ENCODE peak calls at places on chromosomes 12 and 14, in four cellular contexts. H is left cardiac atrium, A is posterior vena cava, I is substantia nigra. X is an unnamed sample.

GRCh38 chr14:52701223-52701622 is 5.8 kb upstream of the PSMC6 start:
- DNase-seq in H (no peak), I (no peak), A (no peak), X (no peak)

GRCh38 chr14:74616507-74616906 is 4.5 kb upstream of the LTBP2 start:
- DNase-seq in A (no peak), H (peak; percentile 60), I (no peak), X (no peak)

GRCh38 chr12:52171950-52172512 is 19.8 kb downstream of the KRT80 start:
- DNase-seq in H (no peak), I (no peak), A (no peak), X (no peak)

GRCh38 chr12:121711925-121712461 is 559 bp upstream of the TMEM120B start:
- DNase-seq in A (no peak), H (peak; percentile 39), I (peak; percentile 51), X (peak; percentile 73)

GRCh38 chr12:52280796-52281560 is 6.5 kb downstream of the KRT86 start:
- DNase-seq in I (no peak), A (peak; percentile 90), H (peak; percentile 56), X (no peak)

GRCh38 chr14:28751467-28752058 is 15.0 kb upstream of the FOXG1 start:
- DNase-seq in A (no peak), H (no peak), I (no peak), X (no peak)

GRCh38 chr12:32181498-32182175 is 75.0 kb downstream of the BICD1 start:
- DNase-seq in I (no peak), H (no peak), A (no peak), X (no peak)

GRCh38 chr14:61627612-61628011 is 67.7 kb upstream of the HIF1A start:
- DNase-seq in A (no peak), I (no peak), H (no peak), X (no peak)

GRCh38 chr14:76769636-76770292 is 8.5 kb downstream of the VASH1 start:
- DNase-seq in I (no peak), H (peak; percentile 23), A (peak; percentile 77), X (no peak)

GRCh38 chr12:40819427-40820108 is 127.3 kb downstream of the CNTN1 start:
- DNase-seq in I (peak; percentile 22), A (peak; percentile 54), H (no peak), X (peak; percentile 23)

GRCh38 chr14:61512508-61512907 is 182.8 kb upstream of the HIF1A start:
- DNase-seq in H (no peak), A (no peak), I (no peak), X (no peak)

GRCh38 chr14:68782091-68782981 is 10.5 kb downstream of the ZFP36L1 start:
- DNase-seq in H (no peak), A (peak; percentile 62), I (no peak), X (no peak)

GRCh38 chr12:101267111-101267510 is 12.8 kb upstream of the UTP20 start:
- DNase-seq in H (no peak), I (no peak), A (no peak), X (no peak)

GRCh38 chr14:54193871-54194270 is 202.9 kb upstream of the CDKN3 start:
- DNase-seq in I (no peak), H (no peak), A (no peak), X (no peak)

GRCh38 chr14:91284791-91285548 is 40.5 kb upstream of the GPR68 start:
- DNase-seq in A (peak; percentile 58), H (no peak), I (no peak), X (peak; percentile 60)

GRCh38 chr12:127455347-127456265 is 811.4 kb upstream of the TMEM132C start:
- DNase-seq in H (no peak), A (peak; percentile 66), I (peak; percentile 52), X (no peak)

GRCh38 chr14:71322660-71323250 is 415.5 kb downstream of the PCNX1 start:
- DNase-seq in H (no peak), A (no peak), I (no peak), X (no peak)

GRCh38 chr12:14849664-14850063 is 6.3 kb upstream of the ART4 start:
- DNase-seq in H (no peak), I (no peak), A (no peak), X (no peak)